ENCODE peak calls at places on chromosomes 6 and 20, in seven cellular contexts. V is heart left ventricle, Q is dorsolateral prefrontal cortex, K is RWPE1, C is OCI-LY7, X is GM23248, N is SK-N-SH. R is an unnamed sample.

GRCh38 chr20:60512436-60512835 is 554.2 kb downstream of the CDH26 start:
- DNase-seq in V (no peak), Q (no peak), K (peak), C (no peak), X (peak), N (no peak), R (no peak)

GRCh38 chr6:104566411-104566810 is 293.3 kb downstream of the HACE1 start:
- DNase-seq in V (no peak), Q (no peak), K (no peak), C (no peak), X (peak), N (no peak), R (no peak)

GRCh38 chr20:4813839-4814695 is 92.4 kb downstream of the PRND start:
- DNase-seq in V (no peak), Q (no peak), K (no peak), C (peak), X (no peak), N (no peak), R (no peak)

GRCh38 chr6:55617272-55617671 is 38.3 kb upstream of the HMGCLL1 start:
- DNase-seq in V (no peak), Q (no peak), K (peak), C (peak), X (peak), N (peak), R (no peak)

GRCh38 chr6:130848945-130849344 is 21.7 kb downstream of the SMLR1 start:
- DNase-seq in V (no peak), Q (no peak), K (no peak), C (no peak), X (peak), N (no peak), R (no peak)

GRCh38 chr6:11648889-11649288 is 111.3 kb downstream of the TMEM170B start:
- DNase-seq in V (no peak), Q (no peak), K (no peak), C (no peak), X (no peak), N (no peak), R (no peak)

GRCh38 chr6:53496797-53497196 is 48.1 kb downstream of the GCLC start:
- DNase-seq in V (no peak), Q (no peak), K (peak), C (no peak), X (peak), N (no peak), R (no peak)

GRCh38 chr6:3222506-3223038 is 4.9 kb downstream of the TUBB2B start:
- DNase-seq in V (no peak), Q (no peak), K (no peak), C (no peak), X (no peak), N (no peak), R (peak)

GRCh38 chr20:34129518-34130162 is 17.6 kb upstream of the EIF2S2 start:
- DNase-seq in V (peak), Q (no peak), K (peak), C (peak), X (peak), N (peak), R (peak)

GRCh38 chr6:29547573-29547972 is 12.0 kb downstream of the UBD start:
- DNase-seq in V (no peak), Q (no peak), K (no peak), C (no peak), X (no peak), N (no peak), R (no peak)

GRCh38 chr20:34886122-34886521 is 9.7 kb downstream of the ACSS2 start:
- DNase-seq in V (no peak), Q (no peak), K (no peak), C (no peak), X (no peak), N (no peak), R (no peak)

GRCh38 chr20:34849778-34850177 is 22.9 kb downstream of the GGT7 start:
- DNase-seq in V (no peak), Q (no peak), K (no peak), C (no peak), X (no peak), N (no peak), R (no peak)

GRCh38 chr20:25315418-25316210 is 67.7 kb downstream of the PYGB start:
- DNase-seq in V (no peak), Q (no peak), K (peak), C (no peak), X (peak), N (no peak), R (peak)

GRCh38 chr6:73471686-73472290 is 10.3 kb downstream of the MTO1 start:
- DNase-seq in V (no peak), Q (no peak), K (no peak), C (peak), X (no peak), N (no peak), R (no peak)

GRCh38 chr20:48313346-48313745 is 514.5 kb downstream of the PREX1 start:
- DNase-seq in V (no peak), Q (no peak), K (no peak), C (no peak), X (no peak), N (no peak), R (no peak)

GRCh38 chr20:49877254-49877990 is 37.9 kb downstream of the SPATA2 start:
- DNase-seq in V (no peak), Q (no peak), K (no peak), C (no peak), X (peak), N (no peak), R (no peak)

GRCh38 chr6:71466362-71466761 is 177.8 kb downstream of the OGFRL1 start:
- DNase-seq in V (no peak), Q (no peak), K (no peak), C (no peak), X (no peak), N (no peak), R (no peak)

GRCh38 chr6:157235600-157236039 is 87.7 kb downstream of the TMEM242 start:
- DNase-seq in V (peak), Q (peak), K (peak), C (no peak), X (peak), N (no peak), R (peak)

GRCh38 chr6:136511921-136512320 is 38.3 kb downstream of the MAP7 start:
- DNase-seq in V (no peak), Q (no peak), K (no peak), C (no peak), X (no peak), N (no peak), R (peak)

DNA sequence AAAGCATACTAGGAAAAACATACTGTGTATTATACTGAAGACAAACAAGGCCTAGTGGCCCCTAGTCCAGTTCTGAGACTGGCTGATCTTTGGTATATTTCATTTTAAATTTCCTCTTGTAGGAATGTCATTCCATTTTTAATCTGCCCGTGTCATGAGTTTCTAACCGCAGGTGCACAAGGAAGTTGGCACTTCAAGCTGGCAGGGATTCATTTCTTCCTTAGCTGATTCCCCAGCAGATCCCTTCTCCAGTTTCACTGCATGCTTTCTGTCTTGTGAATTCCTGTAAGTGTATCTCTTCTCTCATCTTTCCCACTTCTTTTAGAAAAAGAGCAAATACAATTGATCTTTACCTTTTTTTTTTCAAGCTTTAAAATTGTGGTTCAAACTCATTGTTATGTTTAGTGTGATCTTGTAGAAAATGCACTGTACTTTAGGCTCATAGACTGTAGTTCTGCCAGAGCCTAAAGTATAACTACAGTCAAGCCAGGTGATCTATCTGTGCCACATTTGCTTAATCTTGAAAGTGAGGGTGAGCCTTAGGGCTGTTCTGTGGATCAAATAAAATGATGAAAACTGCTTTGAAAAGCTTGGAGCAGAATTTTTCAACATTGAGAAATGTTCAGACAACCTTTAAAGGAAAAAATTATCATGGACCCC is 37.0 kb downstream of the RNF217 start:
- DNase-seq in V (no peak), Q (no peak), K (no peak), C (no peak), X (no peak), N (no peak), R (peak)
- H3K27ac ChIP-seq in V (no peak), Q (no peak), K (no peak), C (no peak), X (no peak), N (no peak), R (no peak)

GRCh38 chr6:35093118-35093445 is 48.1 kb downstream of the TCP11 start:
- DNase-seq in V (no peak), Q (no peak), K (no peak), C (no peak), X (no peak), N (no peak), R (no peak)

GRCh38 chr6:35094183-35094582 is 47.0 kb downstream of the TCP11 start:
- DNase-seq in V (no peak), Q (no peak), K (no peak), C (no peak), X (peak), N (no peak), R (no peak)

GRCh38 chr6:35093783-35094182 is 47.4 kb downstream of the TCP11 start:
- DNase-seq in V (no peak), Q (no peak), K (no peak), C (no peak), X (no peak), N (peak), R (no peak)

GRCh38 chr6:35099116-35099515 is 42.0 kb downstream of the TCP11 start:
- DNase-seq in V (no peak), Q (no peak), K (no peak), C (no peak), X (no peak), N (no peak), R (no peak)

GRCh38 chr6:35096129-35096852 is 44.8 kb downstream of the TCP11 start:
- DNase-seq in V (no peak), Q (no peak), K (peak), C (no peak), X (peak), N (peak), R (no peak)
- H3K27ac ChIP-seq in V (peak), Q (peak), K (no peak), C (no peak), X (peak), N (peak), R (peak)

DNA sequence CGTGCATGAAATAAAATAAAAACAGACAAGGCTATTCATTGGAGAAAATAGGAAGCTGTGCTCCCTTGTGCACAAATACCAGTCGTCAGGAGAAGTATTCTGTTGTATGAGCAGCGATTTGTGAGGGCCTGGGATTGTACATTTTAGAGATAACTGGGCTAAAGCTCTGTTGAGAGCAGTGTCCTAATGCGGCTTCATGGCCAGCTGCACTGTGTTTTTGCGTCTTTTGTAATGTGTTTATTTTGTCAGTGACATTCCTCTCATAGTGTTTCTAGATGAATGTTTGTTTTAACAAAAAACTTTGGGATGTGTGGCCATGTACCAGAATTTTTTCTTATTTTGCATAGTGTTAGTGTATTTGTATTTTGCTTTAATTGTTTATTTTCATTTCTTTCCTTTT is 14.8 kb downstream of the ERMARD start:
- DNase-seq in V (no peak), Q (no peak), K (no peak), C (no peak), X (no peak), N (no peak), R (no peak)
- H3K27ac ChIP-seq in V (no peak), Q (no peak), K (no peak), C (no peak), X (no peak), N (no peak), R (no peak)

DNA sequence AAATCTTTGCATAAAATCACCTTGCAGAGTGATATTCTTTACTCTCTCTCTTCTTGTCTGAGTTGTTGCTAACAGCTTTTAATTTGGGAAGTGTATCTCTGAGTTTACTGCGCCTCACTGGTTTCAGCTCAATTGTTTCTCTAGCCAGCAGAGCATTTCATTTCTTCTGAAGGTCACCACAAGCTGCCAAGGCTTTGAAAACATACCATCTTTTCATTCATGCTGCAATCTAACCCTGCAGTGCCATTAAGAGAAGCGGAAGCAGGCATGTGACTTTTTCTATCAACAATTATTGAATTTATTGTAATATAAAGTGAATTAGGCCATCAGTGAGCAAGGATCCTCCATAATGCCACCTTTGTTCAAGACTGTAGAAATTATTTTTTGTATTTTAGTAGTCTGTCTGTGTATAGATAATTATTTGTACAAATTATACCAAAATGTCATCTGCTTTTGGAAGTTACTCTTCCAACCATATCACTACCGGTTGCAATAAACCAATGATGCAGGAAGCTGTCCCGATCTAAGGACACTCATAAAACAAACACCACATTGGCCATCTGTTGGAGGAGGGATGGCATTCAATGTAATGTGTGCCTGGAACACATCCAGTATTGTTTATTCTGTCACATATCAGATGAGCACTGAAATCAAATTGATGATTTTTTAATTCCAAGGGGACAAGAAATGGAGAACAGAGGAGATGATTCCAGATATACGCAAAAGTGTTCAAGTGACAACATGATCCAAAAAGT is 26.8 kb downstream of the HS3ST5 start:
- DNase-seq in V (no peak), Q (no peak), K (no peak), C (no peak), X (no peak), N (peak), R (peak)
- H3K27ac ChIP-seq in V (no peak), Q (peak), K (no peak), C (no peak), X (no peak), N (no peak), R (no peak)

GRCh38 chr20:63846128-63846771 is 15.0 kb upstream of the ABHD16B start:
- DNase-seq in V (peak), Q (no peak), K (peak), C (no peak), X (peak), N (peak), R (peak)
- H3K27ac ChIP-seq in V (peak), Q (no peak), K (peak), C (no peak), X (no peak), N (no peak), R (no peak)

DNA sequence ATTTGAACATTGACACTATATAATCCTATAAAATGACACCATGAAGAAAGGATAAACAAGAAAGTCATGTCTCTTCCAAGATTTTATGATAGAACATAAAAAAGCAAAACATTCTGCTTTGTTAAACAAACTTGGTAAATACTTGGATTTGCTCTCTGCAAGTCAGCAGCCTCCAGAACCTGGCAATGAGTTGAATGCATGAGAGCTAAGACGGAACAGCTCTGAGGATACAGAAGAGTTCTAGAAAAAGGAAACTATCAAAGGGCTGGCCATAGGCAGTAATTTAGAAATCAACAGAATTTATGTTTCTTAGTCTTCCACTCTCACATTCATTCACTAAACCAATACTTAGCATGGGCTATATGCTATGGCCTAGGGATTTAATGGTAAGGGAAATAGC is 655.9 kb upstream of the ID4 start:
- DNase-seq in V (no peak), Q (no peak), K (no peak), C (no peak), X (peak), N (no peak), R (peak)
- H3K27ac ChIP-seq in V (no peak), Q (no peak), K (no peak), C (no peak), X (no peak), N (no peak), R (peak)

DNA sequence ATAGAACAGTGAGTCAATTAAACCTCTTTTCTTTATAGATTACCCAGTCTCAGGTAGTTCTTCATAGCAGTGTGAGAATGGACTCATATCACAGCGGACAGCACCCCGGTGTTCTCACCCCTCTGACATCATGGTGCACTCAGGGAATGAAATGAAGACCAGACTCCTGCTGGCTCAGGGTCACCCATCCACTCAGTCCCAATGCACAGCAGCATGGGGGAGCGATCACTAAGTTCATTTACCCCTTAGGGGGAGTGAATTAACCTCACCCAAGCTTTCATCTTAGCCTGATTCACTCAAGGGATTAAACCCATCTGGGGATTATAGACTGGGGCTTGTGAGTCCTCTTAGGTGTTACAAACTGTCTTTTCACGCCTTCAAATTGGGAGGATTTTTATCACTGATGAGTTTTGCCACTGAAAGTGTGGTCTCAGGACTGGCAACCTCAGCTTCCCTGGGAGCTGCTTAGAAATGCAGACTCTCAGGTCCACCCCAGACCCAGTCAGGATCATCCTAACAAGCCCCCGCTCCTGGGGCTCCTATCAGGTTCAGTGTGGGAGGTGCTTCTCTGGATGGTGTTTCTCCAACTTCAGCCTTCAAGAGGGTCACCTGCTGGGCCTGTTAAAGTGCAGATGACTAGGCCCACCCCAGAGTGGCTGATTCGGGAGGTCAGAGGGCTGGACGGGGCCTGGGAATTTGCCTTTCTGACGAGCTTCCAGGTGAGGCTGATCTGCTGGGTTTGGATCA is 44.3 kb upstream of the FRMD1 start:
- DNase-seq in V (no peak), Q (no peak), K (no peak), C (no peak), X (no peak), N (no peak), R (no peak)
- H3K27ac ChIP-seq in V (no peak), Q (no peak), K (no peak), C (no peak), X (no peak), N (no peak), R (no peak)

DNA sequence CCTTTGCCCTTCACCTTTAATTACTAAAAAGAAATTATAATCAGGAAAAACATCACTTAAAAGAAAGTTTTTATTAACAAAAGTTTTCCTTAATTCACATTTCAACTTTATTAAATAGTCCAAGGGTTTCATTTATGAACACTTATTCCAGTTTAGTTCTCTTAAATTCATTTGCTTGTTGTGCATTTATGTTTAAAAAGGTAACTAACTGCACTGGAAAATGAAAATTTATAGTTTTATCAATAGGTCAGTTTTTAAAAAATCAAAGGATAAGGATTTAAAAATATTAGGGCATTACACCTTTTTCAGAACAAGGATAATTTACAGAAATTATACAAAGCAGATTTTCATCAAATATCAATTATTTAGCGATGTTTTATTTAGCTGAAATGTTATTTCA is 958 bp upstream of the ATP5F1E start:
- DNase-seq in V (no peak), Q (no peak), K (no peak), C (no peak), X (no peak), N (no peak), R (no peak)
- H3K27ac ChIP-seq in V (peak), Q (peak), K (peak), C (peak), X (peak), N (peak), R (peak)

DNA sequence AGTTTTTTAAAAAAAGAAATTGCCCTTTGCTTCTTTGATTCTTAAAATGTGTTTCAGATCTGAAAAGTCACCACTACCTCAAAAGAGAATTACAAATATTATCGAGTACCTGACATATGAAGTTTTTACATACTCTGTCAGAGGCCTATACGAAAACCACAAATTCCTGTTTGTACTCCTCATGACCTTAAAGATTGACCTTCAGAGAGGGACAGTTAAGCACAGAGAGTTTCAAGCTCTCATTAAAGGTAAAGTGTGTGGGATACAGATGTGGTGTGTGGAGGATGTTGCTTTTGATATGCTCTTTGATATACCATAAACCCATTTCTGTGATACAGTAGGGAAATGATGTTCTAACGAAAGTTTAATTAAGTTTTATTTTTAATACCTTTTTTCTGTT is 109.8 kb upstream of the GLP1R start:
- DNase-seq in V (no peak), Q (no peak), K (no peak), C (no peak), X (no peak), N (no peak), R (no peak)
- H3K27ac ChIP-seq in V (no peak), Q (no peak), K (no peak), C (no peak), X (no peak), N (no peak), R (no peak)

R was measured in thyroid gland.